ENCODE peak calls at places on chromosomes 3 and 15, in eight cellular contexts. One of them, this sample, is unnamed. For H3K4me1, the result is how much of the 10 kb centered on the place peaks cover.

GRCh38 chr3:58391156-58391865 is 42.3 kb downstream of the PDHB start:
- DNase-seq in upper lobe of right lung: no peak
- DNase-seq in GM23338: no peak
- DNase-seq in ovary: no peak
- DNase-seq in endothelial cell of umbilical vein: peak
- DNase-seq in uterus: no peak
- DNase-seq in A549: no peak
- DNase-seq in IMR-90: peak
- DNase-seq in this sample: no peak

GRCh38 chr3:113698891-113699465 is 2.5 kb upstream of the USF3 start:
- DNase-seq in upper lobe of right lung: no peak
- DNase-seq in GM23338: peak
- DNase-seq in ovary: peak
- DNase-seq in endothelial cell of umbilical vein: no peak
- DNase-seq in uterus: peak
- DNase-seq in A549: no peak
- DNase-seq in IMR-90: peak
- DNase-seq in this sample: no peak

GRCh38 chr15:61907753-61908086 is 152.5 kb downstream of the VPS13C start:
- DNase-seq in upper lobe of right lung: no peak
- DNase-seq in GM23338: no peak
- DNase-seq in ovary: no peak
- DNase-seq in endothelial cell of umbilical vein: no peak
- DNase-seq in uterus: no peak
- DNase-seq in A549: no peak
- DNase-seq in IMR-90: no peak
- DNase-seq in this sample: no peak

GRCh38 chr15:99712415-99712814 is 20.8 kb downstream of the LYSMD4 start:
- DNase-seq in upper lobe of right lung: no peak
- DNase-seq in GM23338: peak
- DNase-seq in ovary: no peak
- DNase-seq in endothelial cell of umbilical vein: no peak
- DNase-seq in uterus: no peak
- DNase-seq in A549: no peak
- DNase-seq in IMR-90: no peak
- DNase-seq in this sample: no peak

GRCh38 chr3:62134061-62134496 is 239.3 kb downstream of the FEZF2 start:
- DNase-seq in upper lobe of right lung: no peak
- DNase-seq in GM23338: no peak
- DNase-seq in ovary: no peak
- DNase-seq in endothelial cell of umbilical vein: peak
- DNase-seq in uterus: no peak
- DNase-seq in A549: no peak
- DNase-seq in IMR-90: peak
- DNase-seq in this sample: peak

GRCh38 chr15:83570756-83571155 is 83.2 kb upstream of the ADAMTSL3 start:
- DNase-seq in upper lobe of right lung: no peak
- DNase-seq in GM23338: peak
- DNase-seq in ovary: no peak
- DNase-seq in endothelial cell of umbilical vein: no peak
- DNase-seq in uterus: no peak
- DNase-seq in A549: no peak
- DNase-seq in IMR-90: no peak
- DNase-seq in this sample: no peak

GRCh38 chr3:27708246-27708645 is 13.9 kb downstream of the EOMES start:
- DNase-seq in upper lobe of right lung: no peak
- DNase-seq in GM23338: no peak
- DNase-seq in ovary: no peak
- DNase-seq in endothelial cell of umbilical vein: no peak
- DNase-seq in uterus: no peak
- DNase-seq in A549: no peak
- DNase-seq in IMR-90: no peak
- DNase-seq in this sample: no peak

GRCh38 chr3:172173316-172174271 is 134.2 kb downstream of the FNDC3B start:
- DNase-seq in upper lobe of right lung: no peak
- DNase-seq in GM23338: no peak
- DNase-seq in ovary: no peak
- DNase-seq in endothelial cell of umbilical vein: no peak
- DNase-seq in uterus: no peak
- DNase-seq in A549: no peak
- DNase-seq in IMR-90: no peak
- DNase-seq in this sample: no peak

GRCh38 chr3:55729546-55729945 is 242.4 kb upstream of the WNT5A start:
- DNase-seq in upper lobe of right lung: no peak
- DNase-seq in GM23338: no peak
- DNase-seq in ovary: no peak
- DNase-seq in endothelial cell of umbilical vein: no peak
- DNase-seq in uterus: no peak
- DNase-seq in A549: no peak
- DNase-seq in IMR-90: no peak
- DNase-seq in this sample: no peak

GRCh38 chr15:98268163-98268562 is 307.7 kb downstream of the ARRDC4 start:
- DNase-seq in upper lobe of right lung: no peak
- DNase-seq in GM23338: no peak
- DNase-seq in ovary: no peak
- DNase-seq in endothelial cell of umbilical vein: no peak
- DNase-seq in uterus: no peak
- DNase-seq in A549: no peak
- DNase-seq in IMR-90: no peak
- DNase-seq in this sample: no peak

GRCh38 chr15:93862791-93863190 is 368.6 kb upstream of the MCTP2 start:
- DNase-seq in upper lobe of right lung: no peak
- DNase-seq in GM23338: no peak
- DNase-seq in ovary: no peak
- DNase-seq in endothelial cell of umbilical vein: no peak
- DNase-seq in uterus: no peak
- DNase-seq in A549: no peak
- DNase-seq in IMR-90: no peak
- DNase-seq in this sample: peak

GRCh38 chr15:31357148-31357547 is 30.5 kb downstream of the KLF13 start:
- DNase-seq in upper lobe of right lung: peak
- DNase-seq in GM23338: no peak
- DNase-seq in ovary: no peak
- DNase-seq in endothelial cell of umbilical vein: no peak
- DNase-seq in uterus: no peak
- DNase-seq in A549: no peak
- DNase-seq in IMR-90: no peak
- DNase-seq in this sample: no peak
- H3K4me1 ChIP-seq in upper lobe of right lung: half or more
- H3K4me1 ChIP-seq in GM23338: under half
- H3K4me1 ChIP-seq in ovary: under half
- H3K4me1 ChIP-seq in endothelial cell of umbilical vein: under half
- H3K4me1 ChIP-seq in uterus: under half
- H3K4me1 ChIP-seq in A549: under half
- H3K4me1 ChIP-seq in IMR-90: under half
- H3K4me1 ChIP-seq in this sample: under half

GRCh38 chr3:4719011-4719649 is 226.0 kb downstream of the ITPR1 start:
- DNase-seq in upper lobe of right lung: no peak
- DNase-seq in GM23338: no peak
- DNase-seq in ovary: no peak
- DNase-seq in endothelial cell of umbilical vein: no peak
- DNase-seq in uterus: no peak
- DNase-seq in A549: no peak
- DNase-seq in IMR-90: peak
- DNase-seq in this sample: no peak

GRCh38 chr3:4720316-4721075 is 227.3 kb downstream of the ITPR1 start:
- DNase-seq in upper lobe of right lung: no peak
- DNase-seq in GM23338: peak
- DNase-seq in ovary: peak
- DNase-seq in endothelial cell of umbilical vein: peak
- DNase-seq in uterus: peak
- DNase-seq in A549: peak
- DNase-seq in IMR-90: peak
- DNase-seq in this sample: peak

GRCh38 chr3:4723921-4724698 is 231.0 kb downstream of the ITPR1 start:
- DNase-seq in upper lobe of right lung: peak
- DNase-seq in GM23338: no peak
- DNase-seq in ovary: no peak
- DNase-seq in endothelial cell of umbilical vein: no peak
- DNase-seq in uterus: no peak
- DNase-seq in A549: no peak
- DNase-seq in IMR-90: no peak
- DNase-seq in this sample: peak

GRCh38 chr3:4722103-4722502 is 229.0 kb downstream of the ITPR1 start:
- DNase-seq in upper lobe of right lung: peak
- DNase-seq in GM23338: peak
- DNase-seq in ovary: peak
- DNase-seq in endothelial cell of umbilical vein: peak
- DNase-seq in uterus: no peak
- DNase-seq in A549: peak
- DNase-seq in IMR-90: peak
- DNase-seq in this sample: peak

DNA sequence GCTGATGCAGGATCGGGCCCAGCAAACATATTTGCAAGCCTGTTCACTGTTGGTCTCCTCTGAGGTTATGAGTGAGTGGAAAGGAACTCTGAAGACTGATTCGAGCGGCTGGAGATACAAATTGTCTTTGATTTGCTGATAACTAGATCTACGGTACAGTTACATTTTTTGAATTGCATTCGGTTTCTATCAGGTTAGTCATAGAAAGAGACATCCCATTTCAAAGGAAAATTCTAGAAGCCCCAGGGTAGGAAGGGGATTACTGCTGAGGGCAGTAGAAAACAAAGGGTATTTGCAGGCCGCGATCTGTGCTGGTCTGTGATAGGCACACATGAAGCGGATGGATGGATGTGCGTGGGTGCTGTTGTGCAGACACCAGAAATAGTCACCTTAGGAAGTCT is 228.4 kb downstream of the ITPR1 start:
- DNase-seq in upper lobe of right lung: no peak
- DNase-seq in GM23338: no peak
- DNase-seq in ovary: no peak
- DNase-seq in endothelial cell of umbilical vein: no peak
- DNase-seq in uterus: no peak
- DNase-seq in A549: peak
- DNase-seq in IMR-90: peak
- DNase-seq in this sample: no peak
- H3K4me1 ChIP-seq in upper lobe of right lung: half or more
- H3K4me1 ChIP-seq in GM23338: under half
- H3K4me1 ChIP-seq in ovary: under half
- H3K4me1 ChIP-seq in endothelial cell of umbilical vein: under half
- H3K4me1 ChIP-seq in uterus: under half
- H3K4me1 ChIP-seq in A549: under half
- H3K4me1 ChIP-seq in IMR-90: under half
- H3K4me1 ChIP-seq in this sample: under half

GRCh38 chr15:68612979-68613740 is 34.4 kb downstream of the CORO2B start:
- DNase-seq in upper lobe of right lung: no peak
- DNase-seq in GM23338: no peak
- DNase-seq in ovary: no peak
- DNase-seq in endothelial cell of umbilical vein: no peak
- DNase-seq in uterus: no peak
- DNase-seq in A549: peak
- DNase-seq in IMR-90: peak
- DNase-seq in this sample: no peak
- H3K4me1 ChIP-seq in upper lobe of right lung: under half
- H3K4me1 ChIP-seq in GM23338: under half
- H3K4me1 ChIP-seq in ovary: under half
- H3K4me1 ChIP-seq in endothelial cell of umbilical vein: under half
- H3K4me1 ChIP-seq in uterus: under half
- H3K4me1 ChIP-seq in A549: under half
- H3K4me1 ChIP-seq in IMR-90: under half
- H3K4me1 ChIP-seq in this sample: under half

GRCh38 chr3:127000128-127000527 is 17.2 kb downstream of the PLXNA1 start:
- DNase-seq in upper lobe of right lung: no peak
- DNase-seq in GM23338: no peak
- DNase-seq in ovary: no peak
- DNase-seq in endothelial cell of umbilical vein: no peak
- DNase-seq in uterus: no peak
- DNase-seq in A549: no peak
- DNase-seq in IMR-90: no peak
- DNase-seq in this sample: no peak
- H3K4me1 ChIP-seq in upper lobe of right lung: under half
- H3K4me1 ChIP-seq in GM23338: under half
- H3K4me1 ChIP-seq in ovary: under half
- H3K4me1 ChIP-seq in endothelial cell of umbilical vein: under half
- H3K4me1 ChIP-seq in uterus: under half
- H3K4me1 ChIP-seq in A549: under half
- H3K4me1 ChIP-seq in IMR-90: under half
- H3K4me1 ChIP-seq in this sample: under half

DNA sequence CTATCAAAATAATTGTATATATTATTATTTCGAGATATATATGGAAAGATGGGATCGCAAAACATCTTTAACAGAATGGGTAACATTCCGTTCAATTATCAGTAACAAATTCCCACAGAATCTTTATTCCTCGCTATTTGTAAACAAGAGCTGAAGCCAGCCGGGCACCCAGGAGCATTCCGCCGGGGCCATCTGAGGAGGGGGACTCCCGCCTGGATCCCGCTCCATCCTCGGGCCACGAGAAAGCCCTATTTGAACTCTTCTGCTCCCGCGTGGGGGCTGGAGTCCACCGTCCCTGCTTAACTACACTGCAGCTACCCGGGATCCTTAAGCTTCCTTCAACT is 698 bp downstream of the GPR176 start:
- DNase-seq in upper lobe of right lung: no peak
- DNase-seq in GM23338: peak
- DNase-seq in ovary: no peak
- DNase-seq in endothelial cell of umbilical vein: no peak
- DNase-seq in uterus: no peak
- DNase-seq in A549: no peak
- DNase-seq in IMR-90: no peak
- DNase-seq in this sample: no peak
- H3K4me1 ChIP-seq in upper lobe of right lung: under half
- H3K4me1 ChIP-seq in GM23338: under half
- H3K4me1 ChIP-seq in ovary: under half
- H3K4me1 ChIP-seq in endothelial cell of umbilical vein: under half
- H3K4me1 ChIP-seq in uterus: under half
- H3K4me1 ChIP-seq in A549: under half
- H3K4me1 ChIP-seq in IMR-90: under half
- H3K4me1 ChIP-seq in this sample: under half

GRCh38 chr3:43217206-43217605 is 69.1 kb upstream of the SNRK start:
- DNase-seq in upper lobe of right lung: no peak
- DNase-seq in GM23338: no peak
- DNase-seq in ovary: no peak
- DNase-seq in endothelial cell of umbilical vein: no peak
- DNase-seq in uterus: no peak
- DNase-seq in A549: no peak
- DNase-seq in IMR-90: no peak
- DNase-seq in this sample: no peak
- H3K4me1 ChIP-seq in upper lobe of right lung: under half
- H3K4me1 ChIP-seq in GM23338: under half
- H3K4me1 ChIP-seq in ovary: under half
- H3K4me1 ChIP-seq in endothelial cell of umbilical vein: under half
- H3K4me1 ChIP-seq in uterus: under half
- H3K4me1 ChIP-seq in A549: under half
- H3K4me1 ChIP-seq in IMR-90: under half
- H3K4me1 ChIP-seq in this sample: under half